ENCODE peak calls at places on chromosome 7, in six cellular contexts. U, Q, B, A, I and F are unnamed samples.

GRCh38 chr7:30727061-30727945 is 24.6 kb upstream of the INMT start:
- DNase-seq in U (no peak), Q (no peak), B (no peak), A (no peak), I (no peak), F (no peak)

GRCh38 chr7:112930787-112931186 is 140.6 kb upstream of the TMEM168 start:
- DNase-seq in U (peak), Q (no peak), B (no peak), A (peak), I (no peak), F (no peak)

GRCh38 chr7:45684910-45685618 is 110.9 kb downstream of the ADCY1 start:
- DNase-seq in U (peak), Q (no peak), B (no peak), A (no peak), I (no peak), F (no peak)

GRCh38 chr7:93178213-93178612 is 30.0 kb upstream of the SAMD9L start:
- DNase-seq in U (peak), Q (no peak), B (no peak), A (no peak), I (no peak), F (no peak)

GRCh38 chr7:33261585-33261984 is 132.2 kb downstream of the BBS9 start:
- DNase-seq in U (no peak), Q (no peak), B (no peak), A (no peak), I (no peak), F (no peak)

GRCh38 chr7:2203551-2204300 is 29.0 kb downstream of the MAD1L1 start:
- DNase-seq in U (peak), Q (no peak), B (no peak), A (no peak), I (no peak), F (no peak)

GRCh38 chr7:107479303-107479702 is 9.4 kb downstream of the GPR22 start:
- DNase-seq in U (no peak), Q (no peak), B (no peak), A (no peak), I (no peak), F (no peak)

GRCh38 chr7:18177815-18178660 is 150.4 kb upstream of the PRPS1L1 start:
- DNase-seq in U (peak), Q (no peak), B (peak), A (peak), I (no peak), F (peak)

GRCh38 chr7:149558149-149558861 is 60.7 kb upstream of the ZNF746 start:
- DNase-seq in U (peak), Q (no peak), B (no peak), A (no peak), I (no peak), F (no peak)

GRCh38 chr7:65946895-65947294 is 35.1 kb downstream of the GUSB start:
- DNase-seq in U (peak), Q (no peak), B (no peak), A (no peak), I (no peak), F (no peak)

GRCh38 chr7:1846331-1847065 is 176.4 kb downstream of the ELFN1 start:
- DNase-seq in U (no peak), Q (no peak), B (no peak), A (no peak), I (no peak), F (no peak)

GRCh38 chr7:50663396-50664102 is 98.3 kb upstream of the DDC start:
- DNase-seq in U (no peak), Q (no peak), B (no peak), A (no peak), I (no peak), F (no peak)

GRCh38 chr7:134613623-134614347 is 32.9 kb upstream of the BPGM start:
- DNase-seq in U (peak), Q (no peak), B (no peak), A (peak), I (no peak), F (no peak)

GRCh38 chr7:92731327-92732063 is 104.9 kb downstream of the CDK6 start:
- DNase-seq in U (peak), Q (no peak), B (no peak), A (no peak), I (no peak), F (no peak)

GRCh38 chr7:7739718-7740355 is 21.4 kb upstream of the RPA3 start:
- DNase-seq in U (no peak), Q (no peak), B (no peak), A (no peak), I (no peak), F (no peak)

GRCh38 chr7:54090652-54091213 is 451.4 kb upstream of the VSTM2A start:
- DNase-seq in U (no peak), Q (no peak), B (no peak), A (no peak), I (no peak), F (no peak)

GRCh38 chr7:85595639-85596268 is 408.9 kb upstream of the SEMA3D start:
- DNase-seq in U (peak), Q (no peak), B (no peak), A (no peak), I (no peak), F (no peak)

GRCh38 chr7:35258891-35259537 is 5.1 kb upstream of the TBX20 start:
- DNase-seq in U (no peak), Q (no peak), B (no peak), A (no peak), I (no peak), F (no peak)